ENCODE peak calls at places on chromosomes 7 and 10, in eight cellular contexts. F, O, L, P, Z, H, Q and Y are unnamed samples.

GRCh38 chr10:63421591-63421990 is 44.2 kb downstream of the JMJD1C start:
- DNase-seq in F (no peak), O (no peak), L (no peak), P (no peak), Z (no peak), H (no peak), Q (peak; percentile 66), Y (no peak)

GRCh38 chr10:95278061-95278988 is 12.5 kb downstream of the PDLIM1 start:
- DNase-seq in F (peak; percentile 74), O (no peak), L (peak; percentile 81), P (no peak), Z (no peak), H (peak; percentile 65), Q (no peak), Y (no peak)

GRCh38 chr7:149254181-149254858 is 7.7 kb upstream of the ZNF783 start:
- DNase-seq in F (no peak), O (no peak), L (no peak), P (no peak), Z (no peak), H (no peak), Q (no peak), Y (no peak)

GRCh38 chr7:105622114-105622731 is 40.9 kb upstream of the EFCAB10 start:
- DNase-seq in F (no peak), O (no peak), L (no peak), P (peak; percentile 43), Z (no peak), H (no peak), Q (no peak), Y (no peak)

GRCh38 chr7:157414702-157415096 is 77.9 kb downstream of the DNAJB6 start:
- DNase-seq in F (no peak), O (no peak), L (no peak), P (peak; percentile 53), Z (no peak), H (no peak), Q (no peak), Y (no peak)

GRCh38 chr7:13169356-13169755 is 481.9 kb downstream of the ARL4A start:
- DNase-seq in F (no peak), O (no peak), L (no peak), P (no peak), Z (no peak), H (no peak), Q (no peak), Y (no peak)

GRCh38 chr10:28910960-28911359 is 233.6 kb downstream of the BAMBI start:
- DNase-seq in F (no peak), O (no peak), L (no peak), P (no peak), Z (no peak), H (no peak), Q (no peak), Y (no peak)

GRCh38 chr10:1377756-1378397 is 321.7 kb downstream of the WDR37 start:
- DNase-seq in F (no peak), O (no peak), L (no peak), P (no peak), Z (no peak), H (peak; percentile 22), Q (no peak), Y (no peak)

GRCh38 chr7:25260862-25261454 is 32.7 kb upstream of the NPVF start:
- DNase-seq in F (no peak), O (no peak), L (no peak), P (no peak), Z (no peak), H (no peak), Q (peak; percentile 67), Y (no peak)

GRCh38 chr10:73414230-73414981 is 548 bp upstream of the ANXA7 start:
- DNase-seq in F (no peak), O (no peak), L (no peak), P (no peak), Z (no peak), H (no peak), Q (no peak), Y (no peak)

GRCh38 chr7:27784399-27785053 is 44.6 kb downstream of the TAX1BP1 start:
- DNase-seq in F (peak; percentile 86), O (peak; percentile 76), L (no peak), P (no peak), Z (peak; percentile 28), H (no peak), Q (peak; percentile 48), Y (no peak)

DNA sequence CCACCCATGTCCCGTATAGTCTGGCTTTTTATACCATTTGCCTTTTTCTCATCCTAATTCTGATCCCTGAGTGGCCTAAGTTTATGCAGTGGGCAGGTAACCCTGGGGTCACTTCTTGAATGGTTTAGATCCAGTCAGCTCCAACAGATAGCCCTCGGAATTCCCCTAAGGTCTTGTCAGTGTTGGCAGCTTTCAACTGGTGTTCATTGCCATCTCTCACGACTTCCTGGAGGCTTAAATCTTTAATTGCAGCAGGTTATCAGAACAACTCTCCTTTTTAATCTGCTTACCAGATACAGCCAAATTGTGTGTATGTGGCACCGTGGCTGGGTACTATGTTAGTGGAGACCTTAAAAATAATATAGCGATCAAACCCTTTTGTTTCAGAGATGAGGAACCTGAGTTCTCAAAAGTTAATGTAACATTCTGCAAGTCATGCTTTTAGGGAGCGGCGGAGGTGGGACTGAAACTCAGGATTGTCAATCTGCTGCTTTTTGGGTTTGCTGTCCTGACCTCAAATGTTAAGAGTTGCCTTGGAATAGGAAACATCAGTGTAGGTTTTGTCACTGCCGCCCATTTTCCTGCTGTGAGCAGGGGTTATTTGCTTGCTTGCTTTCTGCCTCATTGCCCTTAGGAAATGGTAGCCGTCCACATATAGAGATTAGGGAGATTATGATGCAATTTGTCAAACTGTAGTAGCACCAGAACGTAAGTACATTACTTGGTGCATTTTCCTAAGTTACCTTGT is 810 bp downstream of the DLD start:
- DNase-seq in F (peak; percentile 21), O (no peak), L (no peak), P (no peak), Z (no peak), H (no peak), Q (peak; percentile 24), Y (no peak)
- H3K4me1 ChIP-seq in F (peaks cover 22% of the 10 kb centered on the region), O (peaks cover 4% of the 10 kb centered on the region), L (peaks cover 43% of the 10 kb centered on the region), P (peaks cover 26% of the 10 kb centered on the region), Z (peaks cover 12% of the 10 kb centered on the region), H (peaks cover 11% of the 10 kb centered on the region), Q (peaks cover 30% of the 10 kb centered on the region), Y (peaks cover 10% of the 10 kb centered on the region)

DNA sequence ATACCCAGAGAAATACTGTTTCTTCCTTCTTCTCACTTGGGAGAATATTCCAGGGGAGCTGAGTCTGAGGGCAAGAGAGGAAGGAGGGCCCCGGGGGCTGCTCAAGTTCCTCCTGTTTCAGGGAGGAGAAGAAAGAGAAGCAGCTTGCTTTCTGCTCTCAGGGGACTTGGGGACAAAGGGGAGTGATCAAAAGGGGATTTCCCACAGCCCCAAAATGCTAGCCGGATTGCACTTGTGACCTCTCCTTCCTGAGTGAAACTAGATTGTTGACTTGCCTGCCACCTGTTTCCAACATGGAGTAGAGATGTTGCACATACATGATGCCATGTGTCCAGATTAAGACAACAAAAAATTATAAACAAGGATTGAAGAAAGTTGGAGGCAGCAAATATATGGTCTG is 28.7 kb upstream of the PDCD4 start:
- DNase-seq in F (no peak), O (no peak), L (no peak), P (no peak), Z (no peak), H (no peak), Q (peak; percentile 98), Y (no peak)
- H3K27ac ChIP-seq in F (no peak overlapping the region), O (no peak overlapping the region), L (peak overlapping the region; percentile 60), P (no peak overlapping the region), Z (peak overlapping the region; percentile 60), H (no peak overlapping the region), Q (peak overlapping the region; percentile 97), Y (no peak overlapping the region)

DNA sequence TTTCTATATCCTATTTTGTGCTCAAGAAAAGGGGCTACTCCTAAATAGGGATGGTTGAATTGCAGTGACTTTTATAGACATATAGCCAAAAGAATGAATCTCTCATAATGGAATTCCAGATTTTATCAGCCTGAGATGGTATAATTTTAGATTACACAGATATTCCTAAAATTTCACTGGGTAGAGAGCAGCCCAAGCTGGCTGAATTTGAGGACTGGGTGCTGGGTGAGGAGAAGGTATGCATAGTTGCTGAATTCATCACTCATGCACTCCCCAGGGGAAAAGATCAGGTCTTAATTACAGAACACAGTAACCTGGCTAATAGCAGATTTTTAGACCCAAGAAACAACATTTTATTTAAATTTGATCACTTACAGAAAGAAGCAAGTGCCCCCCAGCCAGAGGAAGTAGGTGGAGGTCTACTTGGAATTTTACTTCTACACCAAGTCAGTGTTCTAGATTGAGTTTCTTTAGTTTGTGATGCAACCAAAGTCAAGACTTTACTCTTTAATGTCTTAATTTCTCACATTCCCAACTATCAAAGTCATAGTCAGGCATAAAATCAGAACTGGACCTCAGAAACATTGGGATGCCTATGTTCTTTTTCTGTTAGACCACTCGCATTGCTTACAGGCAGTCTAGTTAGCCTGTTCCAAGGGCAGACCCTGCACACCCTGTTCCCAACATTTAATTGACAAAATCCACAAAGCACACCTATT is 337.4 kb upstream of the PODXL start:
- DNase-seq in F (no peak), O (no peak), L (no peak), P (no peak), Z (no peak), H (no peak), Q (no peak), Y (no peak)
- H3K4me3 ChIP-seq in F (no peak overlapping the region), O (no peak overlapping the region), L (no peak overlapping the region), P (no peak overlapping the region), Z (no peak overlapping the region), H (no peak overlapping the region), Q (no peak overlapping the region), Y (no peak overlapping the region)

GRCh38 chr7:80359476-80359875 is 152.4 kb downstream of the GNAT3 start:
- DNase-seq in F (no peak), O (no peak), L (no peak), P (no peak), Z (no peak), H (no peak), Q (no peak), Y (no peak)

GRCh38 chr7:80362677-80363076 is 149.2 kb downstream of the GNAT3 start:
- DNase-seq in F (no peak), O (no peak), L (no peak), P (no peak), Z (no peak), H (no peak), Q (no peak), Y (no peak)

GRCh38 chr7:80357530-80357929 is 154.3 kb downstream of the GNAT3 start:
- DNase-seq in F (no peak), O (no peak), L (no peak), P (no peak), Z (no peak), H (no peak), Q (no peak), Y (no peak)

GRCh38 chr7:80359029-80359428 is 152.8 kb downstream of the GNAT3 start:
- DNase-seq in F (no peak), O (no peak), L (no peak), P (no peak), Z (no peak), H (no peak), Q (no peak), Y (no peak)

GRCh38 chr7:80361948-80362347 is 149.9 kb downstream of the GNAT3 start:
- DNase-seq in F (no peak), O (no peak), L (no peak), P (no peak), Z (no peak), H (no peak), Q (no peak), Y (no peak)
- H3K4me1 ChIP-seq in F (peaks cover 13% of the 10 kb centered on the region), O (no peaks in the 10 kb centered on the region), L (no peaks in the 10 kb centered on the region), P (no peaks in the 10 kb centered on the region), Z (no peaks in the 10 kb centered on the region), H (peaks cover 4% of the 10 kb centered on the region), Q (no peaks in the 10 kb centered on the region), Y (no peaks in the 10 kb centered on the region)